ENCODE peak calls at places on chromosomes 7 and 10, in five cellular contexts. K is H1, F is HEK293T, T is HepG2, Z is GM12878. A is an unnamed sample.

GRCh38 chr10:129570185-129570584 is 103.1 kb downstream of the MGMT start:
- DNase-seq in F (no peak), Z (no peak), K (no peak), T (no peak), A (no peak)

GRCh38 chr7:18361756-18362155 is 133.8 kb upstream of the HDAC9 start:
- DNase-seq in K (peak), Z (no peak), T (no peak), F (peak), A (peak)

GRCh38 chr7:157616931-157617330 is 280.1 kb downstream of the DNAJB6 start:
- DNase-seq in Z (no peak), T (no peak), F (no peak), K (no peak), A (no peak)

GRCh38 chr10:49114718-49115014 is 656 bp downstream of the VSTM4 start:
- DNase-seq in K (no peak), Z (no peak), F (no peak), T (no peak), A (no peak)

GRCh38 chr7:144632724-144633123 is 203.1 kb downstream of the TPK1 start:
- DNase-seq in Z (no peak), T (no peak), F (no peak), K (no peak), A (no peak)

GRCh38 chr7:131861620-131862346 is 305.4 kb upstream of the PODXL start:
- DNase-seq in K (no peak), T (no peak), Z (no peak), F (no peak), A (no peak)

GRCh38 chr10:29140991-29141390 is 147.9 kb upstream of the LYZL1 start:
- DNase-seq in Z (no peak), F (no peak), T (no peak), K (no peak), A (peak)

GRCh38 chr10:33776419-33776818 is 442.0 kb upstream of the NRP1 start:
- DNase-seq in Z (peak), K (no peak), F (no peak), T (no peak), A (no peak)

GRCh38 chr7:128902761-128903585 is 7.5 kb downstream of the KCP start:
- DNase-seq in F (no peak), K (peak), T (no peak), Z (no peak), A (no peak)

GRCh38 chr10:74924251-74924954 is 98.0 kb downstream of the KAT6B start:
- DNase-seq in T (no peak), K (no peak), F (no peak), Z (no peak), A (no peak)

GRCh38 chr7:37538945-37539344 is 90.3 kb upstream of the ELMO1 start:
- DNase-seq in Z (no peak), T (no peak), K (no peak), F (no peak), A (no peak)

GRCh38 chr7:149195180-149196150 is at the start of gene ZNF282:
- DNase-seq in T (peak), K (peak), Z (peak), F (peak), A (peak)

GRCh38 chr10:125013529-125013872 is 71.6 kb downstream of the ZRANB1 start:
- DNase-seq in Z (no peak), F (no peak), K (no peak), T (no peak), A (no peak)

GRCh38 chr10:130766071-130766470 is 545.5 kb downstream of the TCERG1L start:
- DNase-seq in T (no peak), K (no peak), Z (no peak), F (no peak), A (no peak)

GRCh38 chr7:2996141-2996540 is 47.5 kb downstream of the CARD11 start:
- DNase-seq in T (no peak), K (no peak), F (no peak), Z (no peak), A (no peak)

GRCh38 chr7:106597751-106598619 is 63.0 kb downstream of the CCDC71L start:
- DNase-seq in F (no peak), Z (no peak), K (no peak), T (no peak), A (no peak)

GRCh38 chr7:1251796-1252542 is 19.3 kb downstream of the UNCX start:
- DNase-seq in T (no peak), Z (no peak), F (no peak), K (no peak), A (no peak)

GRCh38 chr10:33459597-33459996 is 125.1 kb upstream of the NRP1 start:
- DNase-seq in Z (no peak), F (no peak), T (peak), K (no peak), A (no peak)

GRCh38 chr7:50284296-50284695 is 20.2 kb upstream of the IKZF1 start:
- DNase-seq in T (no peak), F (no peak), Z (no peak), K (no peak), A (no peak)

GRCh38 chr7:157674027-157674714 is 337.4 kb downstream of the DNAJB6 start:
- DNase-seq in Z (no peak), T (no peak), K (peak), F (no peak), A (no peak)

GRCh38 chr7:22400150-22400814 is 43.3 kb upstream of the RAPGEF5 start:
- DNase-seq in F (no peak), K (no peak), T (no peak), Z (no peak), A (no peak)

GRCh38 chr10:27242951-27243551 is 2.5 kb upstream of the ACBD5 start:
- DNase-seq in Z (peak), K (no peak), T (peak), F (peak), A (peak)

GRCh38 chr7:7641129-7641663 is 644 bp downstream of the UMAD1 start:
- DNase-seq in T (peak), Z (no peak), F (peak), K (no peak), A (peak)

GRCh38 chr7:37449621-37450020 is 957 bp upstream of the ELMO1 start:
- DNase-seq in K (no peak), F (no peak), Z (no peak), T (no peak), A (no peak)

GRCh38 chr7:105007298-105007697 is 6.7 kb upstream of the KMT2E start:
- DNase-seq in K (no peak), Z (no peak), F (no peak), T (no peak), A (no peak)

GRCh38 chr7:40859965-40860543 is 725.2 kb downstream of the SUGCT start:
- DNase-seq in T (no peak), F (no peak), Z (no peak), K (no peak), A (no peak)

GRCh38 chr7:150997075-150997511 is 6.3 kb downstream of the NOS3 start:
- DNase-seq in F (no peak), Z (no peak), K (no peak), T (no peak), A (no peak)

GRCh38 chr7:133436014-133436428 is 183.1 kb downstream of the EXOC4 start:
- DNase-seq in Z (no peak), K (no peak), F (no peak), T (no peak), A (no peak)

GRCh38 chr10:113133497-113133896 is 183.4 kb downstream of the TCF7L2 start:
- DNase-seq in T (no peak), K (no peak), F (no peak), Z (no peak), A (no peak)

GRCh38 chr7:129828078-129828762 is 124.5 kb downstream of the UBE2H start:
- DNase-seq in T (no peak), F (no peak), K (no peak), Z (no peak), A (no peak)

GRCh38 chr10:113139695-113140094 is 189.6 kb downstream of the TCF7L2 start:
- DNase-seq in Z (no peak), T (no peak), F (no peak), K (no peak), A (no peak)

GRCh38 chr10:88032566-88032965 is 169.1 kb downstream of the PTEN start:
- DNase-seq in F (no peak), Z (no peak), T (no peak), K (no peak), A (no peak)

GRCh38 chr10:29862926-29863614 is 196.3 kb downstream of the JCAD start:
- DNase-seq in F (no peak), T (no peak), Z (no peak), K (no peak), A (no peak)

GRCh38 chr10:71656220-71656619 is 63.4 kb downstream of the C10orf105 start:
- DNase-seq in K (no peak), F (no peak), Z (no peak), T (no peak), A (no peak)

DNA sequence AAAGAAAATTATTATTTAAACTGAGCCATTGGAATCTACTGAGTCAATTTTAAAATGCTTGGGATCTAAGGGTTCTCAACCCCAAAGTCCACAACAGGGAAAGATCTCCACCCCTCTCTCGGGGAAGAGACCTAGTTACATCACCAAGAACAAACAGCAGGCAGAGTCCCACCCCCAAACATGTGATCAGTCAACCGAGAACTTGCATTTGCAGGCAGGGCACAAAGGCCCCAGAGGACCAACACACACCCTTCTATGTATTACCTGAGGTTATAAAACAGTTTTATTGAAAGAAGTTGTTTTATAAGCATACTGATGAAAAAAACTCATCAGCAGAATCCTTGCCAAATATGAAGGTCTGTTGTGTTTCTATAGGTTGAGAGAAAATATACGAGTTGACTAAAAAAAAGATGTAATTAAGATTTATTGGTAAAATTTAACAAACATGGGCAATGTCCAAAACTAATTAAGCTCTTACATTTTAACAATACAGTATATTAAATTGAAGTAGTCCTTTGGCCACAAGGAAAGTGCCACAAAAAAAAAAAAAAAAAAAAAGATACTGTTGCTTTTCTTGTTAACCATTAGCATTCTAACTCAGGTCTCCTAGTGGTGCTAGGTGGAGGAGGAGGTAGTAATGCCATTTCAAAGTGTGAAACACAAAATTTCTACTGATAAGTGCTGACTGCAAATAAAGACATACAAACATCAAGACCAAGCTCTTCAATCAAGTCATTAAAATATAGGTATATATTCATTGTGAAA is 975 bp upstream of the USP54 start:
- DNase-seq in K (no peak), Z (peak), T (peak), F (peak), A (peak)
- TF ChIP-seq SUZ12 in K (no peak), Z (no peak), T (no peak), F (no peak), A (no peak)

DNA sequence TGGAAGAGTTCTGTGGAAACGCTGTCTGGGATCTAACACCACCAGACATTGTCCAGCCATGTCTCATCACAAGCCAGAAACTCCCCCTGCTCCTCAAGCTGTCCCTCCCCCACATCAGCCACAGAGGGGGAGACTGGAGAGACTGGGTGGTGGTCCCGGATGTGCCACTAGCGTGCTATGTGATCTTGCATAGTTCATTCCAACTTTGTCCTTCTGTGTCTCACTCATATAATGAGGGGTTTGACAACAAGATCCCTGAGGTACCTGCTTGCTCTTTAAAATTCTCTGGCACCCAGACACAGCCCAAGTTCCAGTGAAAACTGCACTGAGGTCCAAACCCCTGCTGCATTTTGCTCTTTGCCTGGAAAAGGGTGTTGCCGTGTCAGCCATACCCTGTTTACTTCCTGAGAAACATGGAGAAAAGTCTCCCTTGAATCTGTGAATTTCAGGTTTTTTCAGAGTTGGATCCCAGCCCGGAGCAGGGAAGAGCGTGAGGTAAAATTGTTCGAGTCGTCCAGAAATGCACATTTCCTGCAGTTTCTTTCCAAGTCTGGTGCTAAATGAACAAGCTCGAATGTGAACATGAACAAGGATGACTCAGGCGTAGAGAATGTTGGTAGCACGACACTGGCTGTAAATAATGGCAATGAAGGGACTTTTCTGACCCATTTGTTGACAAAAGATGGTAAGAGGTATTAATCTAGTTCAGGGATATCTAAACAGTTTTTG is 156.6 kb downstream of the CCDC3 start:
- DNase-seq in Z (no peak), K (no peak), T (peak), F (no peak), A (no peak)
- TF ChIP-seq SUZ12 in Z (no peak), K (no peak), T (no peak), F (no peak), A (no peak)

GRCh38 chr7:98283127-98283886 is 1.8 kb downstream of the BRI3 start:
- DNase-seq in K (no peak), Z (no peak), F (no peak), T (no peak), A (no peak)

GRCh38 chr7:98286093-98286525 is 4.6 kb downstream of the BRI3 start:
- DNase-seq in T (peak), Z (no peak), F (no peak), K (no peak), A (no peak)

GRCh38 chr7:98285132-98286092 is 3.9 kb downstream of the BRI3 start:
- DNase-seq in K (no peak), Z (no peak), F (no peak), T (no peak), A (no peak)

GRCh38 chr7:98283887-98284222 is 2.4 kb downstream of the BRI3 start:
- DNase-seq in F (no peak), T (no peak), Z (no peak), K (no peak), A (no peak)

DNA sequence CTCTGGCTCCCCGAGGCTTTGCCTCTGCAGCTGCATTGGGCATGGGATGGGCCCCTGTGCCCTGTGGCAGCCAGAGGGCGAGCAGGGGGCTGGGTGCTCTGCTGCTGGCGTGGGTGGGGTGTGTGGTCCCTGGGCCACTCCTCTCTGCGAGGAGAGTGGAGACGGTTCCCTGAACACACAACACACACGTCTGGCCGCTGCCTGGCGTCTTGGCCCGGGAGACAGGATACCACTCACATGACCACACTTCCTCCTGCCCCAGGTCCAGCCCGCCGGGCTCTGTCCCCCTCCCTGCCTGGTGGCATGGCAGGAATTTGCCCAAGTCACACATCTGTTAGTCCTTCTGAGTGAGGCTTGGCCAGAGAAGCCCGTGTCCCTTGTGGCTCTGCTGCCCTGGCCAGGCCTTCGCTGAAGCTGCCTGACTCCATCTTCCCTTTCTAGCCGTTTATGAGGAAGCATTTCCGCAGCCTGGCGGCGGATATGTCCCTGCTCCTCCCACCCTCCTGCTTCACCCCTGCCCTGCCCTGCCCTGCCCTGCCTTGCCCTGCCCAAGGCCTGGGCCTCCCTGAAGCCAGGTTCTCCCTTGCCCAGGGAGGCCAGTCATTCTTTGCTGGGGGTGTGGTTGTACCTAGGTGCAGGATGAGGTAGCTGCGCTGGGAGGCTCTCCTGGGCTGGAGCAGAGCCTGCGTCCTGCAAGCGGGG is 3.0 kb downstream of the BRI3 start:
- DNase-seq in T (peak), Z (no peak), F (no peak), K (no peak), A (no peak)
- TF ChIP-seq SUZ12 in T (no peak), Z (no peak), F (no peak), K (no peak), A (no peak)

GRCh38 chr7:34523233-34523918 is 134.6 kb upstream of the NPSR1 start:
- DNase-seq in T (no peak), Z (no peak), K (no peak), F (no peak), A (no peak)
- TF ChIP-seq SUZ12 in T (no peak), Z (no peak), K (no peak), F (no peak), A (no peak)

DNA sequence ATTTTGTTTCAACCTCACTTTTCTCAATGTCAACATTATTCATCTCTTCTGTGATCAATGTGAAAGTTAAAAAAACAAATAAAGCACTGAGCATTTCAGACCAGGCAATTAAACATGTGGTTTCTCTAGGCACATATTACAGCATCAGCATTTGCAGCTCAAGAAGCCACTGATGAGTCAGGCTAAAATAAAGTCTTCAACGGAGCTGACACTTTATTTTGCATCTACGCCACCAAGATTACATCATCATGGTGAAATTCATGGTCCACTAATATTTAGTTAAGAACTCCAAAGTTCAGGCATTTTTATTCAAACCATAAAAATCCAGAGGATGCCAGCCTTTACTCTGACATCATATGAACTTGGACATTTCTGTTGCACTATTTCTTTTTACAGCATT is 33.0 kb downstream of the MAGI2 start:
- DNase-seq in Z (no peak), F (peak), K (no peak), T (peak), A (no peak)
- TF ChIP-seq SUZ12 in Z (no peak), F (no peak), K (no peak), T (no peak), A (no peak)

GRCh38 chr10:57955076-57955475 is 312.6 kb downstream of the IPMK start:
- DNase-seq in K (no peak), Z (no peak), F (no peak), T (no peak), A (no peak)
- TF ChIP-seq SUZ12 in K (no peak), Z (no peak), F (no peak), T (no peak), A (no peak)

A was measured in NT2/D1.